ENCODE peak calls at places on chromosomes 3 and 15, in eight cellular contexts. K is SK-N-SH, S is HCT116, P is OCI-LY7, A is neural progenitor cell, H is MM.1S, B is PC-3, J is GM23338. I is an unnamed sample.

GRCh38 chr3:191476053-191476787 is 15.3 kb downstream of the PYDC2 start:
- DNase-seq in K (no peak), S (peak; percentile 18), P (no peak), A (no peak), H (no peak), B (peak; percentile 45), J (no peak), I (peak; percentile 24)

GRCh38 chr3:134419966-134420321 is 45.7 kb upstream of the AMOTL2 start:
- DNase-seq in K (no peak), S (no peak), P (no peak), A (no peak), H (no peak), B (no peak), J (no peak), I (no peak)

GRCh38 chr3:179726075-179726742 is 73.4 kb downstream of the USP13 start:
- DNase-seq in K (no peak), S (no peak), P (no peak), A (no peak), H (no peak), B (no peak), J (no peak), I (no peak)

GRCh38 chr15:61228025-61228901 is 839 bp downstream of the RORA start:
- DNase-seq in K (peak; percentile 60), S (no peak), P (no peak), A (peak; percentile 54), H (peak; percentile 14), B (peak; percentile 10), J (peak; percentile 51), I (peak; percentile 35)

GRCh38 chr15:92400573-92400972 is 6.9 kb downstream of the ST8SIA2 start:
- DNase-seq in K (no peak), S (no peak), P (no peak), A (peak; percentile 22), H (no peak), B (no peak), J (no peak), I (no peak)

GRCh38 chr15:85579957-85580694 is 199.7 kb downstream of the AKAP13 start:
- DNase-seq in K (no peak), S (no peak), P (no peak), A (no peak), H (no peak), B (no peak), J (no peak), I (peak; percentile 31)

GRCh38 chr3:187871204-187871591 is 125.9 kb upstream of the BCL6 start:
- DNase-seq in K (no peak), S (no peak), P (no peak), A (no peak), H (no peak), B (no peak), J (no peak), I (no peak)

GRCh38 chr3:8458711-8459110 is 42.9 kb upstream of the LMCD1 start:
- DNase-seq in K (no peak), S (no peak), P (no peak), A (no peak), H (no peak), B (no peak), J (no peak), I (no peak)

GRCh38 chr3:71425491-71426071 is 157.9 kb downstream of the FOXP1 start:
- DNase-seq in K (no peak), S (no peak), P (peak; percentile 28), A (no peak), H (no peak), B (peak; percentile 89), J (no peak), I (no peak)

GRCh38 chr3:71421820-71422566 is 161.5 kb downstream of the FOXP1 start:
- DNase-seq in K (no peak), S (no peak), P (peak; percentile 90), A (no peak), H (peak; percentile 90), B (no peak), J (no peak), I (no peak)

GRCh38 chr3:71419369-71419768 is 164.2 kb downstream of the FOXP1 start:
- DNase-seq in K (no peak), S (no peak), P (peak; percentile 44), A (no peak), H (peak; percentile 82), B (no peak), J (no peak), I (no peak)

GRCh38 chr3:71421475-71421819 is 162.1 kb downstream of the FOXP1 start:
- DNase-seq in K (no peak), S (no peak), P (peak; percentile 91), A (no peak), H (peak; percentile 82), B (no peak), J (no peak), I (no peak)

GRCh38 chr3:71423151-71423906 is 160.2 kb downstream of the FOXP1 start:
- DNase-seq in K (peak; percentile 49), S (no peak), P (peak; percentile 64), A (peak; percentile 13), H (no peak), B (peak; percentile 97), J (no peak), I (peak; percentile 44)
- TF ChIP-seq CTCF in K (peak; percentile 34), S (no peak), P (peak; percentile 46), A (no peak), H (no peak), B (peak; percentile 67), J (peak; percentile 18), I (peak; percentile 12)

GRCh38 chr15:74978503-74978902 is 16.9 kb upstream of the SCAMP5 start:
- DNase-seq in K (no peak), S (no peak), P (no peak), A (no peak), H (no peak), B (peak; percentile 40), J (no peak), I (no peak)

GRCh38 chr15:74978077-74978476 is 17.3 kb upstream of the SCAMP5 start:
- DNase-seq in K (no peak), S (no peak), P (no peak), A (no peak), H (no peak), B (no peak), J (no peak), I (no peak)

GRCh38 chr15:74976159-74976558 is 19.2 kb upstream of the SCAMP5 start:
- DNase-seq in K (no peak), S (no peak), P (no peak), A (no peak), H (no peak), B (no peak), J (no peak), I (no peak)

GRCh38 chr15:74982183-74982582 is 13.2 kb upstream of the SCAMP5 start:
- DNase-seq in K (no peak), S (no peak), P (no peak), A (no peak), H (no peak), B (no peak), J (no peak), I (peak; percentile 44)

DNA sequence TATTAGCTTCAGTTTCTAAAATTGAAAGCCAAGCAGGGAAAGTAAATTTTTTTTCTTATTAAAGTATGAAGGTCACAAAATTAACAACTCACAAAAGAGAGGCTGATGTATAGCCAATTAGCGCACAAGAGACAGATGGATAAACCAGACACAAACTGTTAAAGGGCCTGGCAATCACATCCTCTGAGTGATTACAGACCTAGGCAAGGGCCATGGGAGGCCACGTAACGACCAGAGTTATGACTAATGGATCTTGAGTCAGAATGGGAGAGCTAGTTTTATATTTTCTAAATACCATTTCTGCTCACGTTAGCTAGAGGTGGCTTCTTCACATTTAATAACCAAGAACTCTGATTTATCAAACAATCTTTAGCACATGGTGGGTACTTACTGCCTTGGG is 17.8 kb upstream of the SCAMP5 start:
- DNase-seq in K (no peak), S (no peak), P (no peak), A (no peak), H (no peak), B (no peak), J (no peak), I (no peak)
- TF ChIP-seq EZH2phosphoT487 in K (no peak), S (no peak), P (no peak), A (no peak), H (no peak), B (no peak), J (no peak), I (no peak)

DNA sequence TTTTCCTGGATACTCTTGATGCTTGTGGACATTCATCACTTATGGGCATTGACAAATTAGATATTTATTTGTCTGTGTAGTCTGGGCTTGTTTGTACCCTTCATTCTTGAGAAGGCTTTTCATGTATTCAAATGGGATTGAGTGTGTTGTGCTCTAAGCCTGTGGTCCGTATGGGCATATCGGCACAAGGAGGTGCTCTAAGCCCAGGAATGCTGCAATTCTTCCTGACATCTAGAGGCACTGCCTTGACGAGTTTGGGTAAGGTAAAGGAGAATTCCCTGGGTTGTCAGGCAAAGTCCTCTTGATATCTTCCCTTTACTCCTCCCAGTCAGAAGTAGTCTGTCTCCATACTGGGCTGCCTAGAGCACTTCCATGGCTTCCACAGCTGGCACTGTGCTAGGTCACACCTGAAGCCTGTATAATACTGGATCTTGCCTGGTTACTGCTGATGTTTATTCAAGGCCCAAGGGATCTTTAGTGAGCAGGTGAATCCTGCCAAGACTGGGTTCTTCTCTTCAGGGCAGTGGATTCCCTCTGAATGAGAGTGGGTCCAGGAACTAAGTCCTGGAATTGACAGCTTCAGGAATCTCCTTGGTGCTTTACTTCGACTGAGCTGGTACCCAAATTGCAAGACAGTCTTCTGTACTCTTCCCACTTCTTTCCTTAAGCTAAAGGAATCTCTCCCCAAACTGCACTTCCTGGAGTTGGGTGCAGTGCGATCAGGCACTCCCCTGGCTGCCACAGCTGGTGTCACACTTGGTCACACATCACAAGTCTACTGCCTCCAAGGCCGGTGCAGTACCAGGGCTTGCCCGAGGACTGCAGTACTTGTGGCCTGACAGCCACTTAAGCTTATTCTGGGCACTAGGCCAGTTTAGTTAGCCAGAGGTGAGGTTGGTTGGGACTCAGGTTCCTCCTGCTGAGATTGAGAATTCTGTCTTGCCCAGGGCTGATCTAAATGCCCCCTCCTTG is 46.0 kb downstream of the GALK2 start:
- DNase-seq in K (no peak), S (peak; percentile 16), P (peak; percentile 60), A (peak; percentile 44), H (no peak), B (peak; percentile 42), J (peak; percentile 60), I (no peak)
- TF ChIP-seq CTCF in K (no peak), S (peak; percentile 27), P (no peak), A (peak; percentile 37), H (no peak), B (no peak), J (peak; percentile 78), I (no peak)

GRCh38 chr3:24591661-24592555 is 97.3 kb upstream of the THRB start:
- DNase-seq in K (no peak), S (no peak), P (no peak), A (no peak), H (no peak), B (peak; percentile 97), J (no peak), I (no peak)

GRCh38 chr3:24590344-24590880 is 95.8 kb upstream of the THRB start:
- DNase-seq in K (no peak), S (no peak), P (no peak), A (no peak), H (no peak), B (peak; percentile 41), J (no peak), I (peak; percentile 24)

GRCh38 chr3:24586920-24587319 is 92.3 kb upstream of the THRB start:
- DNase-seq in K (no peak), S (no peak), P (no peak), A (no peak), H (no peak), B (no peak), J (peak; percentile 8), I (no peak)

GRCh38 chr3:24583004-24583403 is 88.4 kb upstream of the THRB start:
- DNase-seq in K (no peak), S (no peak), P (no peak), A (peak; percentile 7), H (no peak), B (peak; percentile 60), J (peak; percentile 39), I (no peak)

DNA sequence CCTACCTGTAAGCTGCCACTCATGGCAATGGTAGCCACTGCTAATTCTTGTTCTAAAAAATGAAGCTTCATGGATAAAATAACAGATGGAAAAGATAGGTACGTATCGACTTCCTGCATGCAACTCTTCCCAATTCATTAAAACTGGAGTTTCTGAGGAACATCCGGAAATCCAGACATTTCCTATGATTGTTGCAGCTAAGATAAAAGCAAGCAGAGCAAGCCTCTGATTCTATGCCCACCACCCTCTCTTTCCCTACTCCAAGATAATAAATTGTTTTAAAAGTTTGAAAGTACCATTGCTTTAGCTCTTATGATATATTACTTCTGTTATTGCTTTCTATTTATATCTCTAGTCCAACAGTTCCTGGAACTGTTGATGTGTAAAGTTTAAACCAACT is 93.9 kb upstream of the THRB start:
- DNase-seq in K (no peak), S (no peak), P (no peak), A (no peak), H (no peak), B (no peak), J (no peak), I (no peak)
- TF ChIP-seq EZH2phosphoT487 in K (no peak), S (no peak), P (no peak), A (no peak), H (no peak), B (no peak), J (no peak), I (no peak)

I was measured in hepatocyte.